ENCODE peak calls at places on chromosomes 7 and 10, in six cellular contexts. One of them, this sample, is unnamed.
A peak's percentile ranks its signal among the peaks of the same experiment; 100 is the strongest.

GRCh38 chr10:98488669-98489430 is 42.1 kb upstream of the HPS1 start:
- DNase-seq in SK-N-SH: no peak
- DNase-seq in K562: no peak
- DNase-seq in HepG2: peak; percentile 81
- DNase-seq in HCT116: no peak
- DNase-seq in NT2/D1: no peak
- DNase-seq in this sample: no peak

GRCh38 chr7:47596502-47597202 is 14.7 kb upstream of the TNS3 start:
- DNase-seq in SK-N-SH: no peak
- DNase-seq in K562: no peak
- DNase-seq in HepG2: peak; percentile 28
- DNase-seq in HCT116: no peak
- DNase-seq in NT2/D1: no peak
- DNase-seq in this sample: no peak

GRCh38 chr7:157490465-157490912 is 153.7 kb downstream of the DNAJB6 start:
- DNase-seq in SK-N-SH: no peak
- DNase-seq in K562: peak; percentile 62
- DNase-seq in HepG2: peak; percentile 66
- DNase-seq in HCT116: peak; percentile 62
- DNase-seq in NT2/D1: no peak
- DNase-seq in this sample: peak; percentile 25

GRCh38 chr7:143884978-143885559 is 16.9 kb downstream of the TCAF1 start:
- DNase-seq in SK-N-SH: peak; percentile 97
- DNase-seq in K562: peak; percentile 86
- DNase-seq in HepG2: no peak
- DNase-seq in HCT116: no peak
- DNase-seq in NT2/D1: peak; percentile 90
- DNase-seq in this sample: no peak

GRCh38 chr7:100720645-100721504 is 607 bp downstream of the EPO start:
- DNase-seq in SK-N-SH: peak; percentile 83
- DNase-seq in K562: peak; percentile 34
- DNase-seq in HepG2: peak; percentile 35
- DNase-seq in HCT116: no peak
- DNase-seq in NT2/D1: no peak
- DNase-seq in this sample: no peak

GRCh38 chr7:74235525-74236269 is 18.5 kb downstream of the RFC2 start:
- DNase-seq in SK-N-SH: no peak
- DNase-seq in K562: no peak
- DNase-seq in HepG2: no peak
- DNase-seq in HCT116: no peak
- DNase-seq in NT2/D1: no peak
- DNase-seq in this sample: no peak

GRCh38 chr10:21858455-21858854 is 145.1 kb downstream of the DNAJC1 start:
- DNase-seq in SK-N-SH: peak; percentile 59
- DNase-seq in K562: no peak
- DNase-seq in HepG2: no peak
- DNase-seq in HCT116: no peak
- DNase-seq in NT2/D1: no peak
- DNase-seq in this sample: no peak

GRCh38 chr7:2409745-2410414 is 6.5 kb downstream of the CHST12 start:
- DNase-seq in SK-N-SH: peak; percentile 57
- DNase-seq in K562: no peak
- DNase-seq in HepG2: no peak
- DNase-seq in HCT116: no peak
- DNase-seq in NT2/D1: no peak
- DNase-seq in this sample: no peak

GRCh38 chr10:61286695-61287094 is 166.5 kb downstream of the TMEM26 start:
- DNase-seq in SK-N-SH: no peak
- DNase-seq in K562: no peak
- DNase-seq in HepG2: no peak
- DNase-seq in HCT116: no peak
- DNase-seq in NT2/D1: no peak
- DNase-seq in this sample: peak; percentile 85

GRCh38 chr10:76998451-76998850 is 639.2 kb downstream of the KCNMA1 start:
- DNase-seq in SK-N-SH: no peak
- DNase-seq in K562: no peak
- DNase-seq in HepG2: no peak
- DNase-seq in HCT116: no peak
- DNase-seq in NT2/D1: no peak
- DNase-seq in this sample: no peak

GRCh38 chr10:108872854-108873253 is 1050.5 kb downstream of the XPNPEP1 start:
- DNase-seq in SK-N-SH: no peak
- DNase-seq in K562: no peak
- DNase-seq in HepG2: no peak
- DNase-seq in HCT116: no peak
- DNase-seq in NT2/D1: no peak
- DNase-seq in this sample: no peak

GRCh38 chr7:136874393-136875032 is 6.1 kb downstream of the CHRM2 start:
- DNase-seq in SK-N-SH: peak; percentile 72
- DNase-seq in K562: peak; percentile 67
- DNase-seq in HepG2: peak; percentile 20
- DNase-seq in HCT116: peak; percentile 2
- DNase-seq in NT2/D1: peak; percentile 44
- DNase-seq in this sample: no peak

DNA sequence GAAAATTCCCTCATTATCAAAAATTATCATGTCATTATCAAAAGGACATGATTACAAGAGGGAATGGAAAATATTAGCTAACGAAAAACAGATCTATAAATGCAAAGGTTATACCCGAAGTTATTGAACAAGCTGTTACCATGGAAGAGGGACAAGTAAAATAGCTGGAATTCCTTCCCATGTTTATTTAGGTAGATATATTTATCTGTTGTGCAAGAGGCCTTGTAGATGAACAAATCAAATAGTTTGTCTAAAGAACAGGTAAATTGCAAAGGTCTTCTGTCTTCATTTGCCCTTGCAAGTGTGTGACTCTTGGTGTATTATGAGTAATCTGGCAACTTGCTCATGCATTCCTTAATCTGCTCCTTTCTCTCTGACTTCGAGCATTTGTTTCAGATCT is 1170.9 kb downstream of the SORCS1 start:
- DNase-seq in SK-N-SH: no peak
- DNase-seq in K562: no peak
- DNase-seq in HepG2: peak; percentile 2
- DNase-seq in HCT116: no peak
- DNase-seq in NT2/D1: no peak
- DNase-seq in this sample: no peak
- TF ChIP-seq YY1 in SK-N-SH: no peak
- TF ChIP-seq YY1 in K562: no peak
- TF ChIP-seq YY1 in HepG2: no peak
- TF ChIP-seq YY1 in HCT116: no peak
- TF ChIP-seq YY1 in NT2/D1: no peak
- TF ChIP-seq YY1 in this sample: no peak

GRCh38 chr10:120548210-120548609 is 91.2 kb downstream of the PLPP4 start:
- DNase-seq in SK-N-SH: no peak
- DNase-seq in K562: no peak
- DNase-seq in HepG2: no peak
- DNase-seq in HCT116: no peak
- DNase-seq in NT2/D1: no peak
- DNase-seq in this sample: no peak

GRCh38 chr10:120541971-120542370 is 84.9 kb downstream of the PLPP4 start:
- DNase-seq in SK-N-SH: no peak
- DNase-seq in K562: no peak
- DNase-seq in HepG2: no peak
- DNase-seq in HCT116: no peak
- DNase-seq in NT2/D1: no peak
- DNase-seq in this sample: no peak

GRCh38 chr10:120539076-120539475 is 82.0 kb downstream of the PLPP4 start:
- DNase-seq in SK-N-SH: no peak
- DNase-seq in K562: no peak
- DNase-seq in HepG2: no peak
- DNase-seq in HCT116: no peak
- DNase-seq in NT2/D1: no peak
- DNase-seq in this sample: no peak

GRCh38 chr10:120542591-120542990 is 85.6 kb downstream of the PLPP4 start:
- DNase-seq in SK-N-SH: no peak
- DNase-seq in K562: no peak
- DNase-seq in HepG2: no peak
- DNase-seq in HCT116: no peak
- DNase-seq in NT2/D1: no peak
- DNase-seq in this sample: no peak

DNA sequence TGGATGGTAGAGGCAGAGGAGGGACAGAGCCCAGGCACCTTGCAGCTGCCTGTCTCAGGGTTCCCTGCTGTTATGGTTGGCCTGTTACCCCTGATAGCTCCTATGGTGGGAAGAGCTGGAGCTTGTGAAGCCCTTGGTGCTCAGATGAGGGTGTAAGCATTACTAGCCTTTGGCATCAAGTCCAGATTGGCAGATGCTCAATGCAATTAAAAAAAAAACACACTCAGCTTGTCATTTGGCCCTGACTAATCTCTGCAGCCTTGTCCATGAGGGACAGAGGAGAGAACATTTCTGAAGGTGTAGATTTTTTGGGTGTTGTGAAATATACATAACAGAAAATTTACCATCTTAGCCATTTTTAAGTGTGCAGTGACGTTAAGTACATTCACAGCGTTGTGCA is 86.3 kb downstream of the PLPP4 start:
- DNase-seq in SK-N-SH: no peak
- DNase-seq in K562: no peak
- DNase-seq in HepG2: no peak
- DNase-seq in HCT116: no peak
- DNase-seq in NT2/D1: no peak
- DNase-seq in this sample: no peak
- TF ChIP-seq YY1 in SK-N-SH: no peak
- TF ChIP-seq YY1 in K562: no peak
- TF ChIP-seq YY1 in HepG2: no peak
- TF ChIP-seq YY1 in HCT116: no peak
- TF ChIP-seq YY1 in NT2/D1: no peak
- TF ChIP-seq YY1 in this sample: no peak

DNA sequence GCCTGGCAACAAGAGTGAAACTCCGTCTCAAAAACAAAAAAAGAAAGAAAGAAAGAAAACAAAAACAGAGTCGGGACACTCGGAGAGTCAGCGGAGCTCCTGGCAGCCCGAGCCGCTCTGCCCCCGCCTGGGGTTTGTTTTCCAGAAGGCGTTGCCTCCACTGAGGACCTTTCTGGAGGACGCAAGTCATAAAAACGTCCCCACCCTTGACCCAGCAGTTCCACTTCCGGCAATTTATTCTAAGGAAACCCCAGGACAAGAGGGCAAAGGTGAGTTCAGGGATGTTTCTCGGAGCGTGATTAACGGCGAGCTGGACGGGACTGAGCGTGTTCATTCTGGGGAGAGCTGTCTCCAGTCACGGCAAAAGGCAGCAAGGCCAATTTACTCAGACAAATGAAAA is 27.0 kb upstream of the SUN1 start:
- DNase-seq in SK-N-SH: no peak
- DNase-seq in K562: no peak
- DNase-seq in HepG2: no peak
- DNase-seq in HCT116: no peak
- DNase-seq in NT2/D1: no peak
- DNase-seq in this sample: no peak
- TF ChIP-seq YY1 in SK-N-SH: no peak
- TF ChIP-seq YY1 in K562: no peak
- TF ChIP-seq YY1 in HepG2: no peak
- TF ChIP-seq YY1 in HCT116: no peak
- TF ChIP-seq YY1 in NT2/D1: no peak
- TF ChIP-seq YY1 in this sample: no peak

DNA sequence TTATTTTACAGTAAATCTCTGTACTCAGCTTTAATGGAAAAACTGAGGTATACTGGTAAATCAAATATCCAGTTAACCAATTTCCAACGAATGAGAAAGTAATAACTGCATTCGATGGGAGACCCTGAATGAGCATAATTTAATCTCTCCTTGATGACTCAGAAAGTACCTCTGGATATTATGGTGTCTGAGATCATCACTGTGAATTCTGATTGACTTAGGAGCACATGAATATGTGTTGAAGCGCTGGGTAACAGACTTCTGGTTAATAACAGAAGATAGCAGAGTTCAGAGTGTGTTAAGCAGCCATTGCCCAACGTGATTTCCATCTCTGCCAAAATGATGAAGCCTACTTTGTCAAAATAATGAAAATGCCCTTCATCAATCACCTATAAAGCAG is 116.6 kb downstream of the NRP1 start:
- DNase-seq in SK-N-SH: no peak
- DNase-seq in K562: no peak
- DNase-seq in HepG2: no peak
- DNase-seq in HCT116: no peak
- DNase-seq in NT2/D1: no peak
- DNase-seq in this sample: no peak
- TF ChIP-seq YY1 in SK-N-SH: no peak
- TF ChIP-seq YY1 in K562: no peak
- TF ChIP-seq YY1 in HepG2: no peak
- TF ChIP-seq YY1 in HCT116: no peak
- TF ChIP-seq YY1 in NT2/D1: no peak
- TF ChIP-seq YY1 in this sample: no peak

GRCh38 chr7:150876817-150877526 is 24.7 kb downstream of the AOC1 start:
- DNase-seq in SK-N-SH: peak; percentile 91
- DNase-seq in K562: peak; percentile 94
- DNase-seq in HepG2: peak; percentile 56
- DNase-seq in HCT116: peak; percentile 87
- DNase-seq in NT2/D1: peak; percentile 88
- DNase-seq in this sample: no peak
- TF ChIP-seq YY1 in SK-N-SH: no peak
- TF ChIP-seq YY1 in K562: no peak
- TF ChIP-seq YY1 in HepG2: no peak
- TF ChIP-seq YY1 in HCT116: no peak
- TF ChIP-seq YY1 in NT2/D1: no peak
- TF ChIP-seq YY1 in this sample: no peak

GRCh38 chr10:92222603-92223275 is 68.1 kb downstream of the CPEB3 start:
- DNase-seq in SK-N-SH: no peak
- DNase-seq in K562: no peak
- DNase-seq in HepG2: no peak
- DNase-seq in HCT116: peak; percentile 64
- DNase-seq in NT2/D1: no peak
- DNase-seq in this sample: no peak
- TF ChIP-seq YY1 in SK-N-SH: no peak
- TF ChIP-seq YY1 in K562: no peak
- TF ChIP-seq YY1 in HepG2: no peak
- TF ChIP-seq YY1 in HCT116: no peak
- TF ChIP-seq YY1 in NT2/D1: no peak
- TF ChIP-seq YY1 in this sample: no peak

GRCh38 chr10:93550634-93551033 is 15.8 kb upstream of the FFAR4 start:
- DNase-seq in SK-N-SH: no peak
- DNase-seq in K562: no peak
- DNase-seq in HepG2: peak; percentile 44
- DNase-seq in HCT116: no peak
- DNase-seq in NT2/D1: no peak
- DNase-seq in this sample: no peak

GRCh38 chr10:93552780-93553179 is 13.7 kb upstream of the FFAR4 start:
- DNase-seq in SK-N-SH: no peak
- DNase-seq in K562: no peak
- DNase-seq in HepG2: no peak
- DNase-seq in HCT116: no peak
- DNase-seq in NT2/D1: no peak
- DNase-seq in this sample: no peak

GRCh38 chr10:93559490-93559889 is 7.0 kb upstream of the FFAR4 start:
- DNase-seq in SK-N-SH: no peak
- DNase-seq in K562: no peak
- DNase-seq in HepG2: no peak
- DNase-seq in HCT116: no peak
- DNase-seq in NT2/D1: no peak
- DNase-seq in this sample: no peak

GRCh38 chr10:93553501-93554374 is 12.7 kb upstream of the FFAR4 start:
- DNase-seq in SK-N-SH: no peak
- DNase-seq in K562: no peak
- DNase-seq in HepG2: no peak
- DNase-seq in HCT116: no peak
- DNase-seq in NT2/D1: no peak
- DNase-seq in this sample: no peak

GRCh38 chr10:93554760-93555432 is 11.6 kb upstream of the FFAR4 start:
- DNase-seq in SK-N-SH: peak; percentile 79
- DNase-seq in K562: peak; percentile 66
- DNase-seq in HepG2: peak; percentile 68
- DNase-seq in HCT116: peak; percentile 47
- DNase-seq in NT2/D1: peak; percentile 55
- DNase-seq in this sample: no peak
- TF ChIP-seq YY1 in SK-N-SH: no peak
- TF ChIP-seq YY1 in K562: no peak
- TF ChIP-seq YY1 in HepG2: no peak
- TF ChIP-seq YY1 in HCT116: no peak
- TF ChIP-seq YY1 in NT2/D1: no peak
- TF ChIP-seq YY1 in this sample: peak; percentile 65